ENCODE peak calls at places on chromosomes 1 and 21, in ten cellular contexts. Y is transverse colon, F is aorta, M is neuronal stem cell, P is trophoblast cell, Z is esophagus squamous epithelium, I is neural progenitor cell, K is SJCRH30, O is heart right ventricle, W is body of pancreas. G is an unnamed sample.

GRCh38 chr1:4139646-4140045 is 239.6 kb upstream of the C1orf174 start:
- DNase-seq in Y (no peak), F (no peak), M (no peak), P (no peak), Z (no peak), I (no peak), K (no peak), O (no peak), W (no peak), G (no peak)

GRCh38 chr1:228101994-228102790 is 933 bp downstream of the C1orf35 start:
- DNase-seq in Y (peak; percentile 71), F (no peak), M (no peak), P (peak; percentile 58), Z (no peak), I (peak; percentile 71), K (peak; percentile 44), O (no peak), W (peak; percentile 63), G (peak; percentile 76)

GRCh38 chr21:36769051-36769867 is 70.3 kb downstream of the SIM2 start:
- DNase-seq in Y (no peak), F (no peak), M (no peak), P (no peak), Z (no peak), I (no peak), K (no peak), O (no peak), W (no peak), G (peak; percentile 62)

GRCh38 chr1:231817813-231818212 is 191.2 kb downstream of the DISC1 start:
- DNase-seq in Y (no peak), F (no peak), M (no peak), P (no peak), Z (no peak), I (no peak), K (no peak), O (no peak), W (no peak), G (no peak)

GRCh38 chr1:104190821-104191220 is 441.1 kb downstream of the AMY1C start:
- DNase-seq in Y (no peak), F (no peak), M (no peak), P (no peak), Z (no peak), I (no peak), K (no peak), O (no peak), W (no peak), G (no peak)

GRCh38 chr1:10738125-10738746 is 58.2 kb downstream of the CASZ1 start:
- DNase-seq in Y (peak; percentile 76), F (no peak), M (no peak), P (no peak), Z (no peak), I (no peak), K (no peak), O (no peak), W (peak; percentile 95), G (no peak)

GRCh38 chr1:59081795-59082194 is 215.1 kb upstream of the FGGY start:
- DNase-seq in Y (no peak), F (no peak), M (no peak), P (no peak), Z (no peak), I (no peak), K (no peak), O (no peak), W (no peak), G (no peak)

GRCh38 chr1:246117066-246117791 is 389.9 kb downstream of the SMYD3 start:
- DNase-seq in Y (peak; percentile 9), F (no peak), M (no peak), P (peak; percentile 63), Z (no peak), I (peak; percentile 60), K (peak; percentile 13), O (peak; percentile 21), W (peak; percentile 67), G (no peak)

GRCh38 chr1:173424137-173424536 is 53.0 kb upstream of the PRDX6 start:
- DNase-seq in Y (no peak), F (no peak), M (no peak), P (no peak), Z (no peak), I (no peak), K (no peak), O (no peak), W (no peak), G (no peak)

GRCh38 chr1:67429011-67429527 is 1.1 kb downstream of the SERBP1 start:
- DNase-seq in Y (no peak), F (no peak), M (no peak), P (peak; percentile 29), Z (no peak), I (peak; percentile 24), K (peak; percentile 28), O (peak; percentile 11), W (no peak), G (no peak)

GRCh38 chr1:59845091-59845490 is 30.3 kb downstream of the HOOK1 start:
- DNase-seq in Y (no peak), F (no peak), M (no peak), P (no peak), Z (no peak), I (peak; percentile 17), K (peak; percentile 63), O (no peak), W (no peak), G (no peak)

GRCh38 chr21:32728455-32729237 is 833 bp upstream of the SYNJ1 start:
- DNase-seq in Y (no peak), F (no peak), M (no peak), P (no peak), Z (no peak), I (no peak), K (no peak), O (no peak), W (no peak), G (no peak)

GRCh38 chr1:183079697-183080096 is 56.5 kb downstream of the LAMC1 start:
- DNase-seq in Y (no peak), F (no peak), M (no peak), P (no peak), Z (no peak), I (no peak), K (no peak), O (no peak), W (no peak), G (no peak)

GRCh38 chr21:31343680-31344480 is at the start of gene TIAM1:
- DNase-seq in Y (peak; percentile 36), F (no peak), M (peak; percentile 42), P (peak; percentile 85), Z (no peak), I (peak; percentile 68), K (peak; percentile 31), O (peak; percentile 43), W (peak; percentile 25), G (peak; percentile 91)

GRCh38 chr1:157566484-157567300 is 14.4 kb upstream of the FCRL5 start:
- DNase-seq in Y (no peak), F (no peak), M (no peak), P (no peak), Z (no peak), I (no peak), K (no peak), O (no peak), W (no peak), G (no peak)

GRCh38 chr1:1435094-1435903 is at the start of gene VWA1:
- DNase-seq in Y (peak; percentile 84), F (peak; percentile 91), M (no peak), P (peak; percentile 75), Z (no peak), I (peak; percentile 86), K (no peak), O (peak; percentile 60), W (peak; percentile 82), G (peak; percentile 82)

GRCh38 chr1:228737613-228738012 is 2.3 kb downstream of the RHOU start:
- DNase-seq in Y (peak; percentile 39), F (no peak), M (no peak), P (no peak), Z (no peak), I (no peak), K (no peak), O (no peak), W (no peak), G (peak; percentile 37)

GRCh38 chr21:45161039-45161945 is 86.9 kb downstream of the ADARB1 start:
- DNase-seq in Y (no peak), F (no peak), M (no peak), P (no peak), Z (no peak), I (peak; percentile 58), K (peak; percentile 90), O (no peak), W (no peak), G (no peak)

GRCh38 chr1:216075339-216075738 is 347.9 kb downstream of the USH2A start:
- DNase-seq in Y (no peak), F (no peak), M (no peak), P (peak; percentile 18), Z (no peak), I (no peak), K (peak; percentile 6), O (no peak), W (no peak), G (no peak)

GRCh38 chr1:38962113-38962512 is 20.5 kb upstream of the RHBDL2 start:
- DNase-seq in Y (no peak), F (no peak), M (no peak), P (no peak), Z (no peak), I (no peak), K (no peak), O (no peak), W (no peak), G (no peak)
- H3K9me3 ChIP-seq in Y (no peaks in the 10 kb centered on the region), F (no peaks in the 10 kb centered on the region), M (no peaks in the 10 kb centered on the region), P (no peaks in the 10 kb centered on the region), Z (no peaks in the 10 kb centered on the region), I (no peaks in the 10 kb centered on the region), K (no peaks in the 10 kb centered on the region), O (no peaks in the 10 kb centered on the region), W (no peaks in the 10 kb centered on the region), G (no peaks in the 10 kb centered on the region)

GRCh38 chr1:51566260-51566659 is 47.2 kb upstream of the EPS15 start:
- DNase-seq in Y (no peak), F (no peak), M (no peak), P (no peak), Z (no peak), I (no peak), K (no peak), O (no peak), W (no peak), G (no peak)
- H3K4me1 ChIP-seq in Y (peaks cover 4% of the 10 kb centered on the region), F (peaks cover 4% of the 10 kb centered on the region), M (peaks cover 2% of the 10 kb centered on the region), P (peaks cover 49% of the 10 kb centered on the region), Z (peaks cover 12% of the 10 kb centered on the region), I (no peaks in the 10 kb centered on the region), K (peaks cover 8% of the 10 kb centered on the region), O (peaks cover 15% of the 10 kb centered on the region), W (peaks cover 19% of the 10 kb centered on the region), G (peaks cover 11% of the 10 kb centered on the region)

GRCh38 chr1:8411803-8412182 is 93.9 kb downstream of the SLC45A1 start:
- DNase-seq in Y (no peak), F (no peak), M (no peak), P (no peak), Z (no peak), I (no peak), K (no peak), O (no peak), W (no peak), G (no peak)
- H3K27ac ChIP-seq in Y (peak overlapping the region; percentile 98), F (peak overlapping the region; percentile 13), M (no peak overlapping the region), P (no peak overlapping the region), Z (peak overlapping the region; percentile 41), I (no peak overlapping the region), K (no peak overlapping the region), O (peak overlapping the region; percentile 68), W (peak overlapping the region; percentile 7), G (peak overlapping the region; percentile 78)

DNA sequence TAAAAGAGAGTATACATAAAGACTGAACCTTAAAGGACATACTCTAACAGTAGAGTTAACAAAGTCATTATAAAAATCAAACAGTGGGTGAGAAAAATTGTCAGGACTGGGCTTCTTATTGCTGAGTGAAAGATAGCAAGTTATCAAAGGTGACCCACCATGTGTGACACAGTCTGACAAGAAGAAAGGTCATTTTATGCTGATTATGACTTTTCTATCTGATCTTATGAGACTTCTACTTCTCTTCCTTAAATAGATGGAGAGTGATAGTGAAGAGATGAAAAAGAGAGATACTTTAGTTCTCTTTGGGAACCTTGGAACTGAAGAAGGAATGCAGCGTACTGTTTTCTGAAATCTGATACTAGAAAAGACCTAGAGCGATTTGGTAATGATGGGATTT is 2157.1 kb downstream of the NCAM2 start:
- DNase-seq in Y (no peak), F (no peak), M (no peak), P (no peak), Z (no peak), I (no peak), K (no peak), O (no peak), W (no peak), G (no peak)
- H3K9me3 ChIP-seq in Y (no peaks in the 10 kb centered on the region), F (no peaks in the 10 kb centered on the region), M (no peaks in the 10 kb centered on the region), P (no peaks in the 10 kb centered on the region), Z (no peaks in the 10 kb centered on the region), I (no peaks in the 10 kb centered on the region), K (no peaks in the 10 kb centered on the region), O (no peaks in the 10 kb centered on the region), W (no peaks in the 10 kb centered on the region), G (no peaks in the 10 kb centered on the region)